ENCODE peak calls at places on chromosomes 3 and 15, in seven cellular contexts. Q is WERI-Rb-1, O is breast epithelium, N is uterus, J is dorsolateral prefrontal cortex, F is lung, K is fibroblast of lung. Y is an unnamed sample. For H3K27me3, the result is how much of the 10 kb centered on the place peaks cover.

GRCh38 chr3:87359807-87360206 is 83.4 kb upstream of the POU1F1 start:
- DNase-seq in K (no peak), F (no peak), O (peak), Q (no peak), N (no peak), J (no peak), Y (no peak)

GRCh38 chr3:108453541-108454057 is 56.8 kb downstream of the MYH15 start:
- DNase-seq in O (no peak), Q (no peak), K (no peak), J (no peak), N (no peak), F (no peak), Y (no peak)

GRCh38 chr3:120470870-120471269 is 20.1 kb upstream of the FSTL1 start:
- DNase-seq in O (no peak), Q (no peak), K (no peak), J (no peak), F (no peak), N (peak), Y (peak)

GRCh38 chr15:100704281-100705055 is 102.1 kb downstream of the ASB7 start:
- DNase-seq in J (no peak), F (no peak), K (peak), O (peak), Q (no peak), N (peak), Y (no peak)

GRCh38 chr3:43169987-43170386 is 64.1 kb upstream of the POMGNT2 start:
- DNase-seq in O (no peak), F (no peak), Q (no peak), J (no peak), K (no peak), N (no peak), Y (no peak)

GRCh38 chr3:196177567-196177966 is 33.6 kb downstream of the ZDHHC19 start:
- DNase-seq in J (no peak), Q (no peak), O (no peak), K (no peak), N (no peak), F (no peak), Y (no peak)

GRCh38 chr3:125403789-125404188 is 28.7 kb upstream of the ZNF148 start:
- DNase-seq in K (no peak), N (no peak), F (no peak), O (no peak), J (no peak), Q (no peak), Y (no peak)

GRCh38 chr15:34709866-34710265 is 44.9 kb downstream of the GJD2 start:
- DNase-seq in K (peak), Q (no peak), N (no peak), F (no peak), J (no peak), O (no peak), Y (no peak)

GRCh38 chr15:64566629-64567427 is 106.5 kb downstream of the ZNF609 start:
- DNase-seq in F (no peak), O (no peak), J (no peak), N (no peak), K (no peak), Q (peak), Y (no peak)

DNA sequence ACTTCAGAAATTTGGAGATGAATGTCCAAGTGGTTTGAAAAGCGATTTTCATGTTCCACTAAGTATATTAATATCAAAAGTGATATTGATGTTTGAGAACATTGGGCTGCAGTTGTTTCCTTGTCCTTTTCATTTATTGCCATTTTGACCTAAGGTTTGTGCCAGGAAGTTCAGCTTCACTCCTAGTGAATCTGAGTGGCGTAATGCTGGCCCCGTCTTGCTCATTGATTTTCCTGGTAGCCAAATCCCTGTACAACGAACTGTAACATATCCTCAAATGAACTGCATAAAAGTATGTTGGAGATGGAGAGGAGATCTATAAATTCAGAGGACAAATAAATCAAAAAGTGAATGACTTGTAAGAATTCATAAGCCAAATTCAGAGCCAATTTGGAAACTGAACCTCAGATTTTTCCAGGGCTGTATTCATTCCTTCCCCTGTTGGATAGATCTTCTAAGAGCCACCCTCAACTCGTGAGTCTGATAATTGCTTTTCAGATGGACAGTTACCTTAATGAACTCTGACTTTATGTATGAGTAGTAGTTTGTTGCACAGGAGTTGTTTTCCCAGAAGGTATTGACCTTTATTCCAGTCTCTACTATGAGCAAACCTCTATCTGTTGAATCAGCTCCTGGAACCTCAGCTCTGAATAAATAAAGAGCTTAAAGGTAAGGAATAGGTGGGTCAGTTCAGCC is 72.8 kb downstream of the ITPR1 start:
- DNase-seq in Q (no peak), F (no peak), K (no peak), O (no peak), N (no peak), J (no peak), Y (no peak)
- TF ChIP-seq CTCF in Q (no peak), F (no peak), K (no peak), O (no peak), N (no peak), J (no peak), Y (no peak)

DNA sequence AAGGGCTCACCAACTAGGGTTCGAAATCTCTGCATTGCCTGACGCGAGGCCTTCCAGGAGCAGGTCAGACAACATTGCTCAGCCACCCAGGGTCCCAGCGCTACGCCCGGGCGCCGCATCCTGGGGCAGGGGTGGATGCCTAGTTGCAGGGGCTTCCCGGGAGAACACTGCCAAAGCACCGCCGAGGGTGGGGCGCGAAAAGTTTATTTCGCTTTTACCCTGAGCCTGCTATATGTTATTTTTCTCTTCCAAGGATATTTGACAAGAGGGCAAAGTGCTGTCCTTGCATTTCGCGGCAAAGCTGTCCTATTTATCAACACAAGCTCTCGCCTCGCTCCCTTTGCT is 549 bp upstream of the SOX14 start:
- DNase-seq in F (no peak), J (no peak), Q (no peak), O (no peak), K (no peak), N (no peak), Y (no peak)
- H3K27me3 ChIP-seq in F (under half), J (half or more), Q (half or more), O (under half), K (half or more), N (under half), Y (half or more)

GRCh38 chr3:184600685-184601377 is 39.2 kb downstream of the EPHB3 start:
- DNase-seq in Q (no peak), O (no peak), N (no peak), F (no peak), K (no peak), J (no peak), Y (peak)
- H3K4me3 ChIP-seq in Q (no peak), O (peak), N (no peak), F (no peak), K (no peak), J (no peak), Y (no peak)

DNA sequence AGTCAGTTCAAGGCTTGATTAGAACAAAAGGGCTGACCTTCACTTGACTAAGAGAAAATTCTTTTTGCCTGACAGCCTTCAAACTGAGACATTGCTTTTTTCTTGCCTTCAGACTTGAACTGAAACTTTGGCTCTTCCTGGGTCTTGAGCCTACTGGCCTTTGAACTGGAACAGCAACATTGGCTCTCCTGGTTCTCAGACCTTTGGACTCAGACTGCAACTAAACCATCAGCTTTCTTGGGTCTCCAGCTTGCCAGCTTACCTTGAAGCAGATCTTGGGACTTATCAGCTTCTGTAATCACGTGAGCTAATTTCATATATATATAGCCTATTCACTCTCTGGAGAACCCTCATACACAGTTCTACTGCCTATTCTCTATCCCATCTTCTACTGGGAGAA is 19.5 kb upstream of the WDR49 start:
- DNase-seq in Q (no peak), O (no peak), K (no peak), N (no peak), J (no peak), F (no peak), Y (no peak)
- TF ChIP-seq CTCF in Q (no peak), O (no peak), K (no peak), N (no peak), J (no peak), F (no peak), Y (no peak)

Y was measured in heart left ventricle.